ENCODE peak calls at places on chromosomes 4 and X, in five cellular contexts. K is CD8-positive, alpha-beta T cell; Z is fibroblast of the aortic adventitia; B is OCI-LY7; S is GM12878. J is an unnamed sample.

GRCh38 chr4:151248519-151248918 is 28.4 kb upstream of the PRSS48 start:
- DNase-seq in K (no peak), Z (no peak), B (no peak), S (no peak), J (no peak)

GRCh38 chrX:34483980-34484379 is 173.1 kb downstream of the TMEM47 start:
- DNase-seq in K (no peak), Z (no peak), B (no peak), S (no peak), J (no peak)

GRCh38 chr4:7415927-7416686 is 18.6 kb downstream of the PSAPL1 start:
- DNase-seq in K (no peak), Z (no peak), B (no peak), S (no peak), J (no peak)

GRCh38 chrX:37060999-37061398 is 52.8 kb downstream of the FAM47C start:
- DNase-seq in K (no peak), Z (peak), B (peak), S (no peak), J (peak)

GRCh38 chr4:100935090-100935489 is 412.2 kb downstream of the PPP3CA start:
- DNase-seq in K (no peak), Z (peak), B (peak), S (no peak), J (no peak)

GRCh38 chrX:54920610-54921426 is at the start of gene TRO:
- DNase-seq in K (no peak), Z (peak), B (no peak), S (no peak), J (no peak)

GRCh38 chr4:40380647-40381046 is 45.5 kb downstream of the CHRNA9 start:
- DNase-seq in K (no peak), Z (no peak), B (no peak), S (no peak), J (no peak)

GRCh38 chrX:9249452-9249851 is 215.4 kb upstream of the TBL1X start:
- DNase-seq in K (no peak), Z (no peak), B (no peak), S (no peak), J (no peak)

GRCh38 chr4:159201168-159201567 is 98.3 kb downstream of the RAPGEF2 start:
- DNase-seq in K (no peak), Z (no peak), B (no peak), S (no peak), J (no peak)

GRCh38 chr4:6199344-6199921 is 916 bp downstream of the JAKMIP1 start:
- DNase-seq in K (no peak), Z (no peak), B (no peak), S (no peak), J (no peak)

DNA sequence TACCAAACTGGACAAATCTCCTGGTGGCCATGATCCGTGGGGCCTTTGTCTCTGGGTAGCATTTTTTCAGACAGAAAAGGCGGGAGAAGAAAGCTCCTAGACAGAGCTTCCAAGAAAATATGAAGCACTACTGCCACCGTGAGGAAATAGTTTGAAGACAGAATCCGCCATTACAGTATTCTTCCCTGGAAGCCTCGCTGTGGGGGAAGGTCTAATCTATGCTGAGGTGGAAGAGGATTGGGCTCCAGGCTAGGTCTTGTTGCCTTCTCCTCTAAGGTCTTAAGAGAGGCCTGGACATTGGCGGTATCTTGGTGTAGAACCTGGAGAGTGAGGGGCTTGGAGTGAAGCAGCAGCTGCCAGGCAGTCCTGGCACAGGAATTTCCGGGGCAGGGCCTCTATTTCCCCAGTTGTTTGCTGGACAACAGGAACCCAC is 218.9 kb downstream of the OR13H1 start:
- DNase-seq in K (peak), Z (peak), B (no peak), S (peak), J (peak)
- H3K4me3 ChIP-seq in K (no peak), Z (peak), B (no peak), S (peak), J (peak)

DNA sequence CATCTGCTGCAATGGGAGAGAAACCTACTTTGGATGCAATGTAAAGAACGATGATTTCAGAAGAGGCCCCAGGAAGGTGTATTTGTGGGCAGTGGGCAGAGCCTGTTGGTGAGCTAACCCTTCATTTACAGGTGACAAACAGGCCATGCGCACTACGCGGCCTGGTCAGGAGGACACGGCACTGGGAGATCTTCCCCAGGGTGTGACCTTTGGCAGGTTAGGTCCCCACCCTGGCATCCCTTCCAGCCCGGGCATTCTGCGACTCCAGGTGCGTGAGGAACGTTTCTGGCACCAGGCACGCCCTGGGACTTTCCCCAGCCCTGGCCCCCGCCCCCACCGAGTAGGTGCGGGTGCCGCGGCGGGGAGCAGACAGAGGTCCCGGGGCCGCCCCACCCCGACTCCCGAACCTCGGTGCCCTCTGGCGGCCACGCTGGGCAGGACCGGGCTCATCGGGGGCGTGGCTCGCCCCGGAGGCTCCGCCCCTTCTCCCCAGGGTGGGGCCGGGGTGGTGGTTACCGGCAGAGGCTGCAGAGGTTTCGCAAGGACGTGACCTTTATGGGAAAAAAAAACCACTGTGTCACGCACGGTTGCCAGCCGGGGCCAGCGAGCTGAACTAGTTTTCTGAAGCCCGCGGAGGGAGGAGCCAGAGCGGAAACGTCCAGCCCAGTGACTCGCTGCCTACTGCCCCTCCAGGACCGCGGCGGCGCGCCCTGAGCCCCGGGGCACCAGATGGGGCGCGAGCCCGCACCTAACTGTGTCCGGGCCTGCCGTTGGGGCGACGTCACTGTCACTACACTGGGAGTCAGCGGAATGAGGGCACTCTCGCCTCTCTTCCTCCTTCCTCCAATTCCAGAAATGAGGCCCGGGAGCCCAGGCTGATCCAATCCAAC is 5.0 kb upstream of the NYX start:
- DNase-seq in K (peak), Z (peak), B (peak), S (peak), J (peak)
- TF ChIP-seq CTCF in K (peak), Z (peak), B (peak), S (peak), J (peak)

GRCh38 chrX:1851527-1851926 is 236.7 kb downstream of the ASMT start:
- DNase-seq in K (no peak), Z (no peak), B (no peak), S (no peak), J (no peak)

GRCh38 chrX:1853916-1854315 is 239.1 kb downstream of the ASMT start:
- DNase-seq in K (no peak), Z (no peak), B (no peak), S (no peak), J (no peak)

GRCh38 chrX:1852082-1852481 is 237.2 kb downstream of the ASMT start:
- DNase-seq in K (no peak), Z (no peak), B (no peak), S (no peak), J (no peak)

GRCh38 chrX:1853447-1853846 is 238.6 kb downstream of the ASMT start:
- DNase-seq in K (no peak), Z (no peak), B (no peak), S (no peak), J (no peak)
- H3K4me3 ChIP-seq in K (no peak), Z (no peak), B (no peak), S (no peak), J (no peak)

DNA sequence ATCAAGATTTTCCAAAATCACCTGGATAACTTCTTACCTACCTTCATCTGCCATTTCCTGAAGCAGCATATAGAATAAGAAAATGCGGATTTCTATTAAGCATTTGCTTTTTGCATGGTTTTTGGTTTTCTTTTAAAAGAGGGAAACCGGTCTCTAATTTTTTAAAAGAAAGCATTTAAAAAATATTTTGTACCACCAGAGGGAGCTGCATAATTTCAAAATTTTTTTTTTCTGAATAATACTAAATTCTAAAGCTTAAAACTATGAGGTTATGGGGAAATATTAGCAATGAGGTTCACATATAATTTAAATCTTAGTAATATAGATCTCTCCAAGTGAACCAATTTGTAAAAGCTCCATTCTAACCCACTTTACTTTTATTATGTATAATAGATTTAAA is 137.7 kb upstream of the TENT5D start:
- DNase-seq in K (no peak), Z (peak), B (no peak), S (no peak), J (no peak)
- TF ChIP-seq CTCF in K (no peak), Z (peak), B (peak), S (no peak), J (no peak)

DNA sequence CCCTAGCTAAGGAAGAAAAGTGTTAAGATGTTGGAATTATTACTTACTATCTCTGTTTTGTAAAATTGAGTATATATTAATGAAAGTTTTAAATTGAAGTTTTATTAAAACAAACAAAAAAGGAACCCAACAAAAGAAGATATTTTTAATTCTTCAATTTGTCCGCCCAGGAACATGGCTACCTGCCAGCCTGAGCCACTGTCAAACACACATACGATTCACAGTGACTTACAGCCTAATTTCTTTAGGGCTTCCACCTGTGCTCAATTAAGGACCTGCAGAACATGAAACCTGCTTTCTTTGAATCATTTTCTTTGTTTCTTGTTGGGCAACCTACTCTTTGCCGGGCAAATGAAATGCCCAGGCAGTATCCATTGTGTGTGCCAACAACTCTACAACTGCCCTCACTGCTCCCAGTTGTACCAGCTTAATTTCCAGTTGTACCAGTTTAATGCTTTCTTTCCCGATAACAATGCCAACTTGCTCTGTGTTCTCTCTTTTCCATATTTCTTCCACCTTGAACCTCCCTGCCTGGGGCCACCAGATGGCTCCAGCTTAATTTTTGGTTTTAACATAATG is 181.7 kb downstream of the GBA3 start:
- DNase-seq in K (no peak), Z (no peak), B (no peak), S (no peak), J (no peak)
- H3K4me3 ChIP-seq in K (no peak), Z (no peak), B (no peak), S (no peak), J (no peak)